ENCODE peak calls at places on chromosomes 16 and 17, in five cellular contexts. V is anterior cingulate cortex, W is HT-29, D is T-helper 1 cell, A is SHP77. U is an unnamed sample.

GRCh38 chr16:90035902-90036301 is 16.6 kb upstream of the DBNDD1 start:
- DNase-seq in V (no peak), W (no peak), D (no peak), A (no peak), U (no peak)

GRCh38 chr16:84054916-84055315 is 12.3 kb upstream of the SLC38A8 start:
- DNase-seq in V (no peak), W (no peak), D (no peak), A (no peak), U (no peak)

GRCh38 chr16:585351-585750 is 4.5 kb upstream of the RAB40C start:
- DNase-seq in V (no peak), W (peak; percentile 72), D (no peak), A (no peak), U (no peak)

GRCh38 chr17:43543771-43544575 is 2.2 kb downstream of the ETV4 start:
- DNase-seq in V (no peak), W (no peak), D (no peak), A (no peak), U (peak; percentile 74)

GRCh38 chr17:63932008-63932561 is at the start of gene CD79B:
- DNase-seq in V (no peak), W (no peak), D (peak; percentile 50), A (no peak), U (peak; percentile 78)

GRCh38 chr17:44348234-44348987 is 3.3 kb downstream of the GRN start:
- DNase-seq in V (no peak), W (no peak), D (no peak), A (no peak), U (no peak)

GRCh38 chr17:35764123-35764991 is 3.7 kb downstream of the C17orf50 start:
- DNase-seq in V (peak; percentile 75), W (peak; percentile 100), D (peak; percentile 90), A (peak; percentile 82), U (peak; percentile 95)

GRCh38 chr17:13601776-13602551 is at the start of gene HS3ST3A1:
- DNase-seq in V (no peak), W (no peak), D (no peak), A (peak; percentile 15), U (no peak)

GRCh38 chr16:89404561-89404960 is 85.8 kb downstream of the ANKRD11 start:
- DNase-seq in V (no peak), W (no peak), D (no peak), A (no peak), U (no peak)

GRCh38 chr16:54927125-54928015 is 3.3 kb upstream of the IRX5 start:
- DNase-seq in V (no peak), W (peak; percentile 48), D (no peak), A (peak; percentile 53), U (no peak)

GRCh38 chr17:40322417-40323315 is 13.7 kb downstream of the RARA start:
- DNase-seq in V (no peak), W (peak; percentile 78), D (peak; percentile 94), A (peak; percentile 18), U (peak; percentile 13)